ENCODE peak calls at places on chromosome 5, in seven cellular contexts. F is fibroblast of lung, J is kidney, G is ovary, B is GM23338, M is A549, H is heart right ventricle. P is an unnamed sample.

GRCh38 chr5:169385636-169386035 is 84.7 kb upstream of the SLIT3 start:
- DNase-seq in M (no peak), G (no peak), B (no peak), J (no peak), H (no peak), F (no peak), P (no peak)

GRCh38 chr5:159772698-159773061 is 143.6 kb upstream of the ADRA1B start:
- DNase-seq in J (no peak), F (no peak), M (no peak), B (no peak), G (no peak), H (no peak), P (no peak)

GRCh38 chr5:9431496-9432258 is 114.2 kb downstream of the SEMA5A start:
- DNase-seq in B (peak; percentile 34), H (no peak), G (no peak), F (peak; percentile 78), J (no peak), M (no peak), P (no peak)

GRCh38 chr5:167861134-167861930 is 430.1 kb upstream of the WWC1 start:
- DNase-seq in F (peak; percentile 7), J (no peak), G (no peak), H (peak; percentile 28), B (peak; percentile 67), M (peak; percentile 10), P (no peak)

GRCh38 chr5:684771-685216 is 8.4 kb downstream of the TPPP start:
- DNase-seq in H (no peak), B (no peak), F (no peak), J (peak; percentile 61), G (no peak), M (no peak), P (peak; percentile 59)

GRCh38 chr5:16585028-16585667 is 31.6 kb downstream of the RETREG1 start:
- DNase-seq in J (no peak), F (no peak), G (no peak), M (no peak), H (no peak), B (peak; percentile 31), P (no peak)

GRCh38 chr5:142869883-142870282 is 99.7 kb downstream of the ARHGAP26 start:
- DNase-seq in H (no peak), J (no peak), M (no peak), F (peak; percentile 37), B (no peak), G (no peak), P (no peak)

GRCh38 chr5:167623354-167623753 is 668.1 kb upstream of the WWC1 start:
- DNase-seq in F (peak; percentile 12), M (no peak), B (no peak), H (no peak), G (no peak), J (no peak), P (no peak)

GRCh38 chr5:6333182-6333905 is 45.0 kb downstream of the MED10 start:
- DNase-seq in J (no peak), B (no peak), G (no peak), F (no peak), M (no peak), H (no peak), P (no peak)

GRCh38 chr5:137735531-137736284 is at the start of gene KLHL3:
- DNase-seq in H (peak; percentile 39), B (peak; percentile 95), M (no peak), J (peak; percentile 71), F (peak; percentile 58), G (peak; percentile 45), P (peak; percentile 64)

GRCh38 chr5:160434022-160434531 is 12.4 kb downstream of the PTTG1 start:
- DNase-seq in H (no peak), F (no peak), M (no peak), J (peak; percentile 94), G (no peak), B (peak; percentile 46), P (no peak)

GRCh38 chr5:120568716-120569115 is 104.6 kb downstream of the PRR16 start:
- DNase-seq in J (no peak), G (no peak), B (no peak), M (no peak), H (no peak), F (no peak), P (no peak)

GRCh38 chr5:89989831-89990230 is 419.7 kb downstream of the CETN3 start:
- DNase-seq in F (no peak), M (no peak), B (no peak), G (no peak), H (no peak), J (no peak), P (no peak)

GRCh38 chr5:124634228-124634819 is 112.1 kb downstream of the ZNF608 start:
- DNase-seq in H (no peak), F (peak; percentile 34), J (no peak), G (no peak), M (no peak), B (no peak), P (no peak)

GRCh38 chr5:68898961-68899471 is 194.8 kb upstream of the SLC30A5 start:
- DNase-seq in J (no peak), G (no peak), M (no peak), B (peak; percentile 51), F (peak; percentile 55), H (no peak), P (no peak)

GRCh38 chr5:2840372-2840915 is 89.0 kb upstream of the IRX2 start:
- DNase-seq in G (no peak), J (no peak), B (no peak), H (no peak), M (no peak), F (no peak), P (no peak)

GRCh38 chr5:155616779-155617392 is 603.3 kb downstream of the KIF4B start:
- DNase-seq in M (peak; percentile 43), F (no peak), G (peak; percentile 18), B (peak; percentile 75), H (peak; percentile 13), J (no peak), P (peak; percentile 60)

GRCh38 chr5:173188280-173188679 is 43.9 kb downstream of the BNIP1 start:
- DNase-seq in H (no peak), B (no peak), M (no peak), G (no peak), F (no peak), J (no peak), P (no peak)

GRCh38 chr5:173191561-173191960 is 43.4 kb downstream of the NKX2-5 start:
- DNase-seq in B (no peak), J (no peak), F (no peak), M (no peak), H (no peak), G (no peak), P (no peak)

GRCh38 chr5:173191015-173191414 is 44.0 kb downstream of the NKX2-5 start:
- DNase-seq in B (no peak), F (no peak), H (no peak), G (no peak), M (no peak), J (no peak), P (no peak)

DNA sequence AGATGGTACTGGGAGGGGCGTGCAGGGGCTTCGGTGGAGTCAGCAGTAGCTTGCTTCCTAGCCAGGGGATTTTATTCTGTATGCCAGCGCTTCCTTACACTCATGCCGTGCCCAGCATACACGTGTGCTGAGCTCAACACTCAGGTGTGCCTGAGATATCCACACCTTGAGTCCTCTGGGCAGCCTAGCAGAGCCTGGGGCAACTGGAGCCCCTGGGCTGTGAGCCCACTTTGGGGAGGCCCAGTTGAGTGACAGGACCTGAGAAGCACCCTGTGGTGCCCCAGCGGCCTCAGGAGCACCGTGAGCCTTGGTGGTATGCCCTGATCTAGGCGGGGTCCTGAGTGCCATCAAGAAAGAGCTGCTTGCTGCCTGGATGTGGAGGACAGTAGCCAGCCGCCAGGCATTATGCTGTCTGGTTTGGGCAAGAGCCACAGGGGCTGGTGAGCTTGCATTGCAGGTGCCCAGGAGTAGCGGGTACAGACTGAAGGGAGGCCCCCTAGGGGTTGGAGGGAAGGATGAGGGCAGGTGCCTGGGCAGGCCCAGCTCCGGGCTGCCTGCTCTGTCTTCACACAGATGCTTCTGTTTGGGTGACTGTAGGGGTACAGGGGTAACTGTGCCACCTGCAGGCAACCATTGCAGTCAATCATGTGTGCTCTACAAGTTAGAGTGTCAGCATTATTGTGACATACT is 42.9 kb downstream of the BNIP1 start:
- DNase-seq in F (no peak), J (no peak), M (peak; percentile 32), G (no peak), B (peak; percentile 64), H (no peak), P (no peak)
- TF ChIP-seq CTCF in F (no peak), J (no peak), M (no peak), G (no peak), B (peak; percentile 48), H (no peak), P (no peak)

DNA sequence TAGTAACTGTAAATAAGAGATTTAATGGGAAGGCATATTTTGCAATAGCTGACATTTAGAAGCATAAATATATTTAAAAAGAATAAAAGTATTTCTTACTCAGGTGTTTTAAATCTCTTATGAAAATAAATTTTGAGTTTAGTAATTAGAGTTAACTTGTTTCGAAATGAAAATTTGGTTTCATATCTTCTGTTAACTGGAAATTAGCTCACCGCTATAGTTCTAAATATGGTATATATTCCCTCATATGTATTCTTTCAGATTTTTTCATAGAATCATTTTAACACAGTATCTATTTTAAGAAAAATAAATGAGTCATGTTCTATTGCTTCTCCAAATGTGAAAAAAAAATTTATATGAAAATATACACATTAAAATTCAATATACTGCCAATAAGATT is 434.1 kb downstream of the DTWD2 start:
- DNase-seq in J (no peak), F (no peak), G (no peak), B (no peak), M (no peak), H (no peak), P (no peak)
- H3K4me1 ChIP-seq in J (no peaks in the 10 kb centered on the region), F (peaks cover 2% of the 10 kb centered on the region), G (no peaks in the 10 kb centered on the region), B (peaks cover 5% of the 10 kb centered on the region), M (no peaks in the 10 kb centered on the region), H (peaks cover 15% of the 10 kb centered on the region), P (no peaks in the 10 kb centered on the region)

GRCh38 chr5:35926389-35927051 is 11.9 kb downstream of the CAPSL start:
- DNase-seq in M (peak; percentile 51), G (peak; percentile 56), F (peak; percentile 65), B (peak; percentile 88), H (peak; percentile 43), J (no peak), P (no peak)
- H3K4me3 ChIP-seq in M (no peak overlapping the region), G (no peak overlapping the region), F (peak overlapping the region; percentile 30), B (no peak overlapping the region), H (no peak overlapping the region), J (peak overlapping the region; percentile 35), P (no peak overlapping the region)

DNA sequence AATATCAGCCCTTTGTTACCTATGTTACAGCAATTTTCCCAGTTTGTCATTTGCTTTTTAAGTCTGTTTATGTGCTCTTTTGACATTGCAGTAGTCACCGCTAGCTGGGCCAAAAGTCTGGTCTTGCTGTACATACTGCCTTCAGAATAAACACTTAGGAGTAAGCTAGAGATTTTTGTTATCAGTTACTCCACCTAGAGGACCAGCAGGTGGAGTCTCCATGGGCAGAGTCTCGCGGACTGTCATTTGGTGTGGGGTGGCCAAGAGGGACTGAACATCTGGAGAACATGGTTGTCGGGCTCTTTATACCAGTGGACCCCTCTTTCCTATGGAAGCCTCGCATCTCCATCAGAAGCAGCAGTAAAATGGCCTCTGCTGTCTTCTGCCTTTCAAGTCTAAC is 10.8 kb upstream of the MGAT1 start:
- DNase-seq in G (no peak), B (no peak), J (no peak), H (no peak), F (no peak), M (peak; percentile 37), P (peak; percentile 42)
- TF ChIP-seq CTCF in G (no peak), B (peak; percentile 33), J (no peak), H (no peak), F (no peak), M (peak; percentile 17), P (no peak)

GRCh38 chr5:91373016-91373415 is 10.1 kb downstream of the ARRDC3 start:
- DNase-seq in M (no peak), F (no peak), B (no peak), J (no peak), G (no peak), H (no peak), P (no peak)
- H3K4me1 ChIP-seq in M (peaks cover 42% of the 10 kb centered on the region), F (no peaks in the 10 kb centered on the region), B (peaks cover 1% of the 10 kb centered on the region), J (peaks cover 12% of the 10 kb centered on the region), G (no peaks in the 10 kb centered on the region), H (peaks cover 72% of the 10 kb centered on the region), P (peaks cover 54% of the 10 kb centered on the region)

GRCh38 chr5:134523543-134524136 is 1.8 kb upstream of the JADE2 start:
- DNase-seq in H (no peak), M (no peak), B (no peak), J (no peak), F (peak; percentile 43), G (no peak), P (no peak)
- H3K4me3 ChIP-seq in H (peak overlapping the region; percentile 98), M (peak overlapping the region; percentile 82), B (peak overlapping the region; percentile 79), J (peak overlapping the region; percentile 93), F (peak overlapping the region; percentile 94), G (peak overlapping the region; percentile 90), P (peak overlapping the region; percentile 81)

P was measured in upper lobe of right lung.